ENCODE peak calls at places on chromosomes 7 and 10, in seven cellular contexts. U is KBM-7; I is NCI-H345; O is Caco-2; L is activated CD4-positive, alpha-beta T cell treated with anti-CD3 and anti-CD28 coated beads for 48 hours; W is stimulated activated CD4-positive, alpha-beta T cell treated with anti-CD3 and anti-CD28 coated beads, Interleukin-15, amount 100 ng/mL, for 1 hour; X is islet precursor cell. C is an unnamed sample.

GRCh38 chr7:101367676-101368075 is 5.0 kb downstream of the COL26A1 start:
- DNase-seq in X (no peak), U (no peak), L (no peak), O (no peak), W (no peak), I (no peak), C (no peak)

GRCh38 chr7:114048386-114049235 is 129.8 kb upstream of the PPP1R3A start:
- DNase-seq in W (no peak), L (no peak), U (peak; percentile 53), X (no peak), I (peak; percentile 30), O (no peak), C (no peak)

GRCh38 chr7:48168159-48168558 is 3.1 kb upstream of the ABCA13 start:
- DNase-seq in X (no peak), W (no peak), U (no peak), I (no peak), O (no peak), L (no peak), C (peak; percentile 12)

GRCh38 chr7:157126921-157127320 is 11.8 kb upstream of the UBE3C start:
- DNase-seq in W (no peak), I (no peak), L (no peak), X (no peak), U (no peak), O (no peak), C (no peak)

GRCh38 chr7:91912500-91912899 is 28.2 kb upstream of the AKAP9 start:
- DNase-seq in U (no peak), W (no peak), O (no peak), X (no peak), L (no peak), I (no peak), C (no peak)

GRCh38 chr7:146067880-146068279 is 48.7 kb upstream of the CNTNAP2 start:
- DNase-seq in W (no peak), I (no peak), X (no peak), O (no peak), U (no peak), L (no peak), C (no peak)

GRCh38 chr10:23439920-23440875 is 1.3 kb downstream of the OTUD1 start:
- DNase-seq in W (peak; percentile 8), O (peak; percentile 50), L (peak; percentile 44), X (peak; percentile 70), U (peak; percentile 46), I (no peak), C (no peak)

GRCh38 chr7:133121175-133121844 is 39.4 kb upstream of the CHCHD3 start:
- DNase-seq in U (no peak), X (no peak), I (no peak), O (no peak), L (no peak), W (no peak), C (no peak)

GRCh38 chr7:35617076-35617475 is 77.9 kb downstream of the HERPUD2 start:
- DNase-seq in U (no peak), W (no peak), O (no peak), L (no peak), I (no peak), X (no peak), C (no peak)

GRCh38 chr7:74052628-74053027 is 24.7 kb downstream of the ELN start:
- DNase-seq in X (no peak), I (no peak), W (no peak), U (no peak), O (no peak), L (no peak), C (no peak)

GRCh38 chr7:79489371-79489770 is 35.9 kb upstream of the MAGI2 start:
- DNase-seq in O (no peak), U (no peak), I (peak; percentile 65), X (no peak), L (no peak), W (no peak), C (no peak)

GRCh38 chr7:73718905-73719805 is at the start of gene STX1A:
- DNase-seq in L (peak; percentile 77), O (peak; percentile 79), U (no peak), X (peak; percentile 82), W (peak; percentile 51), I (peak; percentile 73), C (peak; percentile 19)

GRCh38 chr10:95987685-95988426 is 55.5 kb upstream of the CCNJ start:
- DNase-seq in X (no peak), I (no peak), L (no peak), O (no peak), U (no peak), W (no peak), C (no peak)

GRCh38 chr7:44618754-44619153 is 12.3 kb downstream of the OGDH start:
- DNase-seq in O (peak; percentile 89), W (no peak), L (no peak), I (no peak), U (no peak), X (peak; percentile 93), C (no peak)

GRCh38 chr10:34581871-34582532 is 233.1 kb downstream of the PARD3 start:
- DNase-seq in L (no peak), W (no peak), X (no peak), I (no peak), O (no peak), U (no peak), C (no peak)

GRCh38 chr7:106871793-106872571 is 6.9 kb downstream of the PIK3CG start:
- DNase-seq in L (no peak), O (no peak), W (no peak), U (peak; percentile 25), I (no peak), X (no peak), C (no peak)

GRCh38 chr7:42691030-42691639 is 220.7 kb downstream of the C7orf25 start:
- DNase-seq in L (peak; percentile 4), O (peak; percentile 42), X (peak; percentile 77), U (peak; percentile 42), I (no peak), W (no peak), C (no peak)

GRCh38 chr10:71440506-71441035 is 43.9 kb downstream of the CDH23 start:
- DNase-seq in I (no peak), U (no peak), X (no peak), W (no peak), L (no peak), O (no peak), C (no peak)

GRCh38 chr7:124310934-124311390 is 278.1 kb upstream of the TMEM229A start:
- DNase-seq in U (no peak), L (no peak), X (peak; percentile 51), I (no peak), O (no peak), W (no peak), C (no peak)

GRCh38 chr7:40680657-40681056 is 545.9 kb downstream of the SUGCT start:
- DNase-seq in U (peak; percentile 14), I (no peak), X (no peak), L (no peak), O (no peak), W (no peak), C (no peak)

GRCh38 chr10:132753596-132753995 is 32.4 kb downstream of the NKX6-2 start:
- DNase-seq in U (no peak), W (no peak), L (no peak), X (no peak), O (no peak), I (no peak), C (no peak)

GRCh38 chr7:818031-818699 is 14.1 kb upstream of the SUN1 start:
- DNase-seq in X (no peak), I (no peak), W (no peak), O (no peak), U (peak; percentile 43), L (no peak), C (no peak)

GRCh38 chr7:97576043-97576442 is 155.8 kb upstream of the TAC1 start:
- DNase-seq in O (no peak), L (no peak), U (no peak), I (no peak), W (no peak), X (no peak), C (no peak)

GRCh38 chr10:36681751-36682633 is 443.4 kb upstream of the ANKRD30A start:
- DNase-seq in X (peak; percentile 72), O (no peak), I (no peak), L (no peak), U (no peak), W (no peak), C (no peak)

GRCh38 chr7:32506266-32507054 is 11.2 kb downstream of the AVL9 start:
- DNase-seq in I (no peak), X (no peak), U (no peak), W (no peak), O (no peak), L (peak; percentile 48), C (no peak)

GRCh38 chr7:108248821-108249220 is 118.7 kb upstream of the LAMB4 start:
- DNase-seq in O (no peak), X (no peak), L (no peak), I (no peak), W (no peak), U (no peak), C (no peak)

GRCh38 chr10:34047389-34047788 is 712.9 kb upstream of the NRP1 start:
- DNase-seq in O (no peak), W (no peak), L (no peak), U (no peak), X (no peak), I (no peak), C (no peak)

GRCh38 chr10:69866688-69867461 is 65.2 kb downstream of the COL13A1 start:
- DNase-seq in I (no peak), L (no peak), U (no peak), W (no peak), O (no peak), X (peak; percentile 90), C (no peak)

GRCh38 chr10:46073564-46073963 is 27.5 kb upstream of the MSMB start:
- DNase-seq in U (no peak), L (no peak), O (no peak), W (no peak), X (no peak), I (no peak), C (no peak)

GRCh38 chr10:77873558-77874380 is 52.8 kb downstream of the DLG5 start:
- DNase-seq in U (peak; percentile 79), W (no peak), O (no peak), I (peak; percentile 44), L (peak; percentile 64), X (peak; percentile 83), C (peak; percentile 77)

GRCh38 chr7:127021019-127021738 is 231.6 kb downstream of the GRM8 start:
- DNase-seq in W (no peak), L (no peak), I (no peak), U (no peak), X (no peak), O (no peak), C (no peak)

GRCh38 chr10:121927361-121927840 is 430 bp downstream of the ATE1 start:
- DNase-seq in I (peak; percentile 19), L (peak; percentile 53), O (peak; percentile 62), W (no peak), X (peak; percentile 79), U (peak; percentile 61), C (peak; percentile 13)

GRCh38 chr10:24811906-24812305 is 88.2 kb upstream of the ARHGAP21 start:
- DNase-seq in X (peak; percentile 79), L (no peak), U (no peak), I (no peak), W (no peak), O (no peak), C (no peak)